ENCODE peak calls at places on chromosomes 3 and 15, in seven cellular contexts. V, K, Q, Z, H, I and T are unnamed samples.

GRCh38 chr3:126451511-126451910 is 24.2 kb downstream of the ZXDC start:
- DNase-seq in V (no peak), K (no peak), Q (no peak), Z (peak), H (no peak), I (no peak), T (no peak)

GRCh38 chr3:121957674-121958419 is 63.6 kb downstream of the SLC15A2 start:
- DNase-seq in V (no peak), K (no peak), Q (no peak), Z (no peak), H (no peak), I (no peak), T (no peak)

GRCh38 chr3:196662711-196663571 is 23.4 kb downstream of the NRROS start:
- DNase-seq in V (no peak), K (peak), Q (peak), Z (no peak), H (no peak), I (no peak), T (no peak)

GRCh38 chr3:55416381-55416821 is 70.7 kb downstream of the WNT5A start:
- DNase-seq in V (no peak), K (peak), Q (no peak), Z (no peak), H (peak), I (no peak), T (peak)

GRCh38 chr3:146421814-146422748 is 47.3 kb downstream of the PLSCR2 start:
- DNase-seq in V (no peak), K (peak), Q (no peak), Z (no peak), H (peak), I (no peak), T (peak)

GRCh38 chr3:89654031-89654430 is 546.6 kb downstream of the EPHA3 start:
- DNase-seq in V (no peak), K (no peak), Q (no peak), Z (no peak), H (no peak), I (no peak), T (no peak)

GRCh38 chr15:33101036-33101435 is 93.5 kb downstream of the FMN1 start:
- DNase-seq in V (no peak), K (no peak), Q (no peak), Z (no peak), H (no peak), I (no peak), T (no peak)

GRCh38 chr15:35522061-35522460 is 23.9 kb downstream of the DPH6 start:
- DNase-seq in V (no peak), K (peak), Q (no peak), Z (no peak), H (no peak), I (no peak), T (no peak)

GRCh38 chr3:197216169-197216860 is 82.1 kb downstream of the DLG1 start:
- DNase-seq in V (no peak), K (peak), Q (no peak), Z (no peak), H (peak), I (no peak), T (peak)

GRCh38 chr3:2947536-2947935 is 162.6 kb downstream of the IL5RA start:
- DNase-seq in V (no peak), K (no peak), Q (no peak), Z (no peak), H (no peak), I (no peak), T (no peak)
- TF ChIP-seq CTCF in V (no peak), K (no peak), Q (no peak), Z (no peak), H (no peak), I (no peak), T (no peak)

GRCh38 chr3:18575573-18575972 is 150.4 kb upstream of the SATB1 start:
- DNase-seq in V (no peak), K (no peak), Q (no peak), Z (no peak), H (peak), I (no peak), T (peak)
- TF ChIP-seq CTCF in V (no peak), K (no peak), Q (no peak), Z (no peak), H (no peak), I (no peak), T (no peak)

GRCh38 chr3:169348276-169348675 is 315.2 kb downstream of the MECOM start:
- DNase-seq in V (no peak), K (no peak), Q (no peak), Z (no peak), H (peak), I (no peak), T (no peak)
- TF ChIP-seq CTCF in V (no peak), K (no peak), Q (no peak), Z (no peak), H (no peak), I (no peak), T (no peak)

GRCh38 chr3:194574639-194575483 is 58.4 kb downstream of the TMEM44 start:
- DNase-seq in V (no peak), K (peak), Q (no peak), Z (no peak), H (peak), I (no peak), T (no peak)
- TF ChIP-seq CTCF in V (no peak), K (peak), Q (no peak), Z (no peak), H (no peak), I (no peak), T (peak)